ENCODE peak calls at places on chromosome 15, in ten cellular contexts. I is SK-N-SH, M is fibroblast of mammary gland, J is anterior cingulate cortex, T is upper lobe of right lung, H is HFF-Myc, L is activated T-cell treated with anti-CD3 and anti-CD28 coated beads for 1 hour, U is progenitor cell of endocrine pancreas, Z is myocyte, R is AG09319. F is an unnamed sample.

GRCh38 chr15:38610748-38611147 is 46.1 kb upstream of the RASGRP1 start:
- DNase-seq in U (no peak), Z (no peak), T (no peak), H (no peak), R (no peak), I (no peak), M (no peak), L (no peak), J (no peak), F (no peak)

GRCh38 chr15:74933573-74933972 is 4.3 kb downstream of the COX5A start:
- DNase-seq in R (no peak), J (no peak), T (no peak), L (no peak), U (no peak), H (no peak), Z (no peak), I (no peak), M (no peak), F (no peak)

GRCh38 chr15:68285243-68285980 is 7.9 kb downstream of the FEM1B start:
- DNase-seq in I (no peak), U (no peak), R (no peak), J (no peak), L (no peak), H (no peak), M (no peak), Z (no peak), T (no peak), F (no peak)

GRCh38 chr15:90585863-90586262 is 56.1 kb downstream of the CRTC3 start:
- DNase-seq in L (no peak), J (no peak), T (no peak), Z (no peak), I (no peak), H (no peak), U (no peak), M (peak), R (no peak), F (no peak)

GRCh38 chr15:67024998-67025368 is 40.4 kb upstream of the SMAD3 start:
- DNase-seq in J (no peak), U (no peak), L (no peak), R (no peak), Z (no peak), T (no peak), H (no peak), I (no peak), M (no peak), F (no peak)

GRCh38 chr15:101099183-101099582 is 152.7 kb downstream of the CHSY1 start:
- DNase-seq in U (no peak), I (no peak), M (no peak), H (no peak), J (no peak), Z (no peak), L (no peak), R (no peak), T (no peak), F (no peak)

GRCh38 chr15:89167267-89168176 is 53.9 kb downstream of the RLBP1 start:
- DNase-seq in L (no peak), Z (peak), I (no peak), H (peak), M (peak), U (no peak), J (no peak), T (no peak), R (no peak), F (no peak)

GRCh38 chr15:43776101-43776717 is 557 bp downstream of the ELL3 start:
- DNase-seq in I (no peak), U (no peak), J (no peak), T (peak), H (no peak), L (no peak), M (no peak), R (no peak), Z (no peak), F (peak)

GRCh38 chr15:62783303-62783957 is 259.1 kb upstream of the TPM1 start:
- DNase-seq in U (no peak), H (peak), J (no peak), M (peak), Z (peak), R (peak), L (no peak), I (no peak), T (no peak), F (no peak)

GRCh38 chr15:88865498-88866099 is 29.7 kb downstream of the HAPLN3 start:
- DNase-seq in J (no peak), L (no peak), H (no peak), R (no peak), T (no peak), Z (no peak), M (peak), I (no peak), U (no peak), F (no peak)

GRCh38 chr15:26848498-26848897 is 18.4 kb upstream of the GABRA5 start:
- DNase-seq in T (no peak), M (no peak), Z (no peak), R (no peak), U (no peak), J (no peak), L (no peak), I (no peak), H (no peak), F (no peak)

GRCh38 chr15:39468828-39469227 is 112.1 kb upstream of the THBS1 start:
- DNase-seq in L (no peak), T (no peak), Z (no peak), J (no peak), I (no peak), H (no peak), M (no peak), R (no peak), U (no peak), F (no peak)

GRCh38 chr15:38069001-38069400 is 134.6 kb downstream of the TMCO5A start:
- DNase-seq in T (no peak), Z (peak), U (no peak), L (no peak), I (peak), H (peak), M (peak), R (peak), J (no peak), F (no peak)

GRCh38 chr15:99105516-99106341 is 849 bp downstream of the SYNM start:
- DNase-seq in R (no peak), L (no peak), J (peak), U (peak), I (peak), H (no peak), T (no peak), Z (peak), M (peak), F (no peak)

GRCh38 chr15:100902436-100903190 is 16.5 kb upstream of the LRRK1 start:
- DNase-seq in T (peak), U (no peak), M (peak), L (no peak), J (no peak), I (peak), Z (peak), R (peak), H (peak), F (peak)

GRCh38 chr15:66747866-66748265 is 45.8 kb downstream of the SMAD6 start:
- DNase-seq in L (no peak), U (no peak), M (peak), R (no peak), Z (no peak), J (no peak), H (no peak), T (no peak), I (no peak), F (no peak)

GRCh38 chr15:48683991-48684765 is 38.7 kb upstream of the FBN1 start:
- DNase-seq in L (no peak), R (no peak), J (no peak), U (no peak), T (no peak), I (no peak), M (no peak), Z (no peak), H (no peak), F (no peak)

GRCh38 chr15:96326551-96327154 is 3.8 kb upstream of the NR2F2 start:
- DNase-seq in T (peak), L (no peak), R (no peak), Z (peak), H (no peak), I (no peak), U (no peak), J (no peak), M (peak), F (no peak)

GRCh38 chr15:74808073-74808839 is 4.4 kb upstream of the LMAN1L start:
- DNase-seq in R (no peak), Z (no peak), L (no peak), T (peak), U (no peak), M (no peak), J (no peak), H (no peak), I (no peak), F (peak)

F was measured in Peyer's patch.